ENCODE peak calls at places on chromosomes 13 and 19, in five cellular contexts. H is transverse colon, D is adrenal gland, P is stomach, Q is sigmoid colon. W is an unnamed sample. For H3K4me1, the result is how much of the 10 kb centered on the place peaks cover.

GRCh38 chr13:45121421-45121820 is 1.1 kb downstream of the GTF2F2 start:
- DNase-seq in H (no peak), D (no peak), P (no peak), Q (no peak), W (no peak)

GRCh38 chr13:114057131-114058050 is 75.0 kb downstream of the RASA3 start:
- DNase-seq in H (no peak), D (no peak), P (no peak), Q (no peak), W (no peak)

GRCh38 chr19:11418518-11419506 is at the start of gene RGL3:
- DNase-seq in H (peak), D (peak), P (peak), Q (no peak), W (peak)

GRCh38 chr13:111259058-111259457 is 61.4 kb upstream of the TEX29 start:
- DNase-seq in H (no peak), D (no peak), P (no peak), Q (no peak), W (no peak)

GRCh38 chr13:34577051-34577450 is 365.0 kb upstream of the NBEA start:
- DNase-seq in H (no peak), D (no peak), P (no peak), Q (no peak), W (no peak)

GRCh38 chr19:40687525-40688016 is 2.9 kb downstream of the NUMBL start:
- DNase-seq in H (peak), D (no peak), P (peak), Q (peak), W (no peak)

GRCh38 chr13:95492044-95492801 is 60.3 kb upstream of the CLDN10 start:
- DNase-seq in H (peak), D (no peak), P (peak), Q (no peak), W (no peak)

GRCh38 chr19:31111741-31112140 is 237.5 kb downstream of the TSHZ3 start:
- DNase-seq in H (no peak), D (no peak), P (no peak), Q (no peak), W (no peak)

GRCh38 chr13:84399320-84400085 is 517.2 kb upstream of the SLITRK1 start:
- DNase-seq in H (no peak), D (no peak), P (no peak), Q (no peak), W (no peak)

GRCh38 chr13:45055902-45056648 is 64.2 kb upstream of the GTF2F2 start:
- DNase-seq in H (peak), D (no peak), P (no peak), Q (peak), W (no peak)

GRCh38 chr19:40831502-40832430 is 18.5 kb downstream of the CYP2A6 start:
- DNase-seq in H (peak), D (no peak), P (no peak), Q (peak), W (no peak)

GRCh38 chr19:19445911-19446361 is 40.5 kb downstream of the GATAD2A start:
- DNase-seq in H (no peak), D (no peak), P (no peak), Q (no peak), W (no peak)

GRCh38 chr19:57410748-57411671 is at the start of gene ZNF17:
- DNase-seq in H (peak), D (peak), P (peak), Q (peak), W (peak)

GRCh38 chr19:49059056-49059455 is 1.5 kb upstream of the CGB7 start:
- DNase-seq in H (no peak), D (no peak), P (no peak), Q (no peak), W (no peak)

GRCh38 chr13:85935868-85936467 is 136.7 kb upstream of the SLITRK6 start:
- DNase-seq in H (no peak), D (no peak), P (no peak), Q (no peak), W (no peak)

GRCh38 chr13:109370486-109370885 is 415.9 kb downstream of the IRS2 start:
- DNase-seq in H (no peak), D (no peak), P (no peak), Q (no peak), W (no peak)

GRCh38 chr19:13902993-13903555 is 2.8 kb downstream of the BRME1 start:
- DNase-seq in H (no peak), D (no peak), P (no peak), Q (no peak), W (no peak)

GRCh38 chr13:109778102-109778542 is 8.3 kb downstream of the IRS2 start:
- DNase-seq in H (peak), D (no peak), P (peak), Q (no peak), W (no peak)

GRCh38 chr19:17389957-17390664 is 3.9 kb downstream of the CCDC194 start:
- DNase-seq in H (no peak), D (no peak), P (no peak), Q (no peak), W (no peak)

GRCh38 chr13:25085125-25085742 is 10.7 kb upstream of the PABPC3 start:
- DNase-seq in H (peak), D (peak), P (peak), Q (no peak), W (no peak)

GRCh38 chr13:28678809-28679208 is 19.9 kb downstream of the POMP start:
- DNase-seq in H (no peak), D (no peak), P (no peak), Q (no peak), W (no peak)

GRCh38 chr19:7679017-7679720 is 1.5 kb upstream of the TRAPPC5 start:
- DNase-seq in H (peak), D (no peak), P (no peak), Q (no peak), W (no peak)

DNA sequence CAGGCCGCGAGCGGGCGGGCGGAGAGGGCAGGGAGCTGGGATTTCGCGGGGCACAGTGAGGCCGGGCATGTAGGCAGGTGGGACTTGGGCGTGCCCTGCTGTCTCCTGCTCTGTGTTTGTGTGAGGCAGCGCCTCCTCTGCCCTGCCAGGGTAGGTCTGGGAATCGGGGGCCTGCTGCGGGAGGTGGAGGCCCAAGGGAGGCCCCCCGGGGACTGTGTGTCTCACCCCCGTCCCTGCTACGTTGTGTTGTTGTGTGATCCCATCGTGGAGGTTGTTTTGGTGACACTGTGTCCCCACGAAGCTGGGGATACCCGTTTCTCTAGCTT is 957 bp downstream of the FXYD1 start:
- DNase-seq in H (no peak), D (no peak), P (no peak), Q (peak), W (no peak)
- H3K4me1 ChIP-seq in H (under half), D (under half), P (half or more), Q (half or more), W (under half)

DNA sequence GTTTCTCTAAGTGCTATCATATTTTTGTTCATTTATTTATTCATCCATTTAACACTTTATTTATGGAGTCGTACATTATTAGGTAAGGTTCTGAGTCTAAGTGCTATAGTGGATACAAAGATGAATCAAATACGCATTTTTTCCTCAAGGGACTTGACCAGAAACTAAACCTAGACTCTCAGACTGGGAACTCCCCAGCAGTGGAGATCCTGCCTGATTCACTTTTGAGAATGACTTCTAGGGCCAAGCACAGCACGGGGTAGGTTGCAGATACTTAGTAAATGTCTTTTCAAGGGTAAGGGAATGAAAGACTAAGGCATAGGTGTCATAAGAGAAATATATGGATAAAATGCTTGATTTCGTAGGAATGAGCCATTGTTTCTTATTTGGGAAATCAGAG is 7.2 kb downstream of the DNAJC15 start:
- DNase-seq in H (no peak), D (no peak), P (no peak), Q (no peak), W (no peak)
- TF ChIP-seq POLR2A in H (no peak), D (no peak), P (no peak), Q (no peak), W (no peak)

GRCh38 chr13:33235078-33235477 is 50.5 kb downstream of the STARD13 start:
- DNase-seq in H (no peak), D (no peak), P (no peak), Q (no peak), W (no peak)
- TF ChIP-seq CTCF in H (no peak), D (no peak), P (no peak), Q (no peak), W (no peak)

GRCh38 chr19:5632241-5632612 is 9.3 kb downstream of the SAFB start:
- DNase-seq in H (no peak), D (no peak), P (no peak), Q (no peak), W (no peak)
- H3K4me1 ChIP-seq in H (under half), D (half or more), P (half or more), Q (half or more), W (under half)

GRCh38 chr13:38998739-38999138 is 8.1 kb upstream of the STOML3 start:
- DNase-seq in H (no peak), D (no peak), P (no peak), Q (no peak), W (no peak)
- TF ChIP-seq POLR2A in H (no peak), D (no peak), P (no peak), Q (no peak), W (no peak)

GRCh38 chr19:21256722-21257121 is 72.5 kb downstream of the ZNF708 start:
- DNase-seq in H (no peak), D (no peak), P (no peak), Q (no peak), W (no peak)
- TF ChIP-seq CTCF in H (no peak), D (peak), P (no peak), Q (no peak), W (no peak)

DNA sequence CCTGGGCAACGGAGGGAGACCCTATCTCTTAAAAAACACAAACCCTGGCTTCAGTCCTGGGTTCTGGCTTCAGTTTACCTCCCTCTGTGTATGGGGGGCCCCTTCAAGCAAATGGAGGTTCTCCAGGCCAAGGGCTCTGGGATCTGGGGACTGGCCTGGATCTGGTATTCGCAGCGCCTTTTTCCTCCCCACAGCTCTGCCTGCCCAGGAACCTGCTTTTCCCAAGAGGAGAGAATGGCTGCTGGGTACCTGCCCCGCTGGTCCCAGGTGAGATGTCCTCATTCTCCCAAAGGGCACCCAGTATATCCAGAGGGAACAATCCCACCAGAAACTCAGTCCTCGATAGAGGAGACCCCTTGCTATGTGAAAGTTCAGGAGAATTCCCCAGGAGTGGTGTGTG is 3.2 kb downstream of the ZNF554 start:
- DNase-seq in H (no peak), D (no peak), P (no peak), Q (no peak), W (no peak)
- H3K4me1 ChIP-seq in H (under half), D (under half), P (under half), Q (under half), W (under half)

GRCh38 chr13:48515732-48516131 is 17.1 kb downstream of the RCBTB2 start:
- DNase-seq in H (no peak), D (no peak), P (no peak), Q (no peak), W (no peak)

GRCh38 chr13:48514776-48515175 is 18.1 kb downstream of the RCBTB2 start:
- DNase-seq in H (no peak), D (no peak), P (no peak), Q (no peak), W (no peak)

GRCh38 chr13:48518083-48518482 is 14.8 kb downstream of the RCBTB2 start:
- DNase-seq in H (no peak), D (no peak), P (no peak), Q (no peak), W (no peak)
- TF ChIP-seq POLR2A in H (no peak), D (no peak), P (no peak), Q (no peak), W (no peak)

GRCh38 chr13:99468971-99469545 is 32.2 kb upstream of the TM9SF2 start:
- DNase-seq in H (no peak), D (no peak), P (no peak), Q (no peak), W (no peak)
- TF ChIP-seq CTCF in H (no peak), D (no peak), P (no peak), Q (no peak), W (no peak)

DNA sequence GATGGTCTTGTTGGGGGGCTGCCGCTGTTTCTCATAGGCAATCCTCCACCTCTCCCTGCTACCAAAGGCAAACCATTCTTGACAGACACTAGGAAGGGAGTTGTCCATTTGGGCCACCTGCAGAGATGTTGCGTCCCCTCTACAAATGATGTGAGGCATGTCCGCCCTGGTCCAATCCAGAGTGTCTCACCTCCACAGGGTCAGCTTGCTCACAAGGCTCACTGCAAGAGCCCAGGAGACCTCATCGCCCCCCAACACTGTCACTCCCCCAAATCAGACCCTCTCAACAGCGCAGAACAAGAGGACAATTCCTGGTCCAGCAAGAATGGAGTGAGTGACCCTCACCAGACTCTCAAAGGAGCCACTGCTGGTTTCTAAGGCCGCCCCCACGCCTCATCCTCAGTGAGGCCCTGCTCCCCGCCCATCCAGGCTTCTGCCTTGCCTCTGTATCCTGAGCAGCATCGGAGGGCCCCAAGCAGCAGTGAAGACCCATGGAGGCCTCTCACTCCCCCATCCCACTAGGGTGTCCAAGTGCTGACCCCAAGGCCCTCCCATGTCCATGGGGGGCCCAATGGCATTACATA is 6.5 kb downstream of the HNRNPL start:
- DNase-seq in H (no peak), D (no peak), P (no peak), Q (no peak), W (peak)
- H3K4me1 ChIP-seq in H (under half), D (half or more), P (half or more), Q (under half), W (half or more)